ENCODE peak calls at places on chromosome 22, in five cellular contexts. One of them, this sample, is unnamed.
A peak's percentile ranks its signal among the peaks of the same experiment; 100 is the strongest.

GRCh38 chr22:44846726-44847275 is 94.4 kb downstream of the ARHGAP8 start:
- DNase-seq in fibroblast of lung: no peak
- DNase-seq in astrocyte: no peak
- DNase-seq in endothelial cell of umbilical vein: no peak
- DNase-seq in HCT116: no peak
- DNase-seq in this sample: no peak

GRCh38 chr22:40567626-40568328 is 68.7 kb downstream of the MRTFA start:
- DNase-seq in astrocyte: no peak
- DNase-seq in HCT116: no peak
- DNase-seq in fibroblast of lung: no peak
- DNase-seq in endothelial cell of umbilical vein: no peak
- DNase-seq in this sample: no peak

GRCh38 chr22:39931271-39931670 is 28.9 kb upstream of the TMA7B start:
- DNase-seq in HCT116: no peak
- DNase-seq in fibroblast of lung: no peak
- DNase-seq in endothelial cell of umbilical vein: no peak
- DNase-seq in astrocyte: no peak
- DNase-seq in this sample: no peak

GRCh38 chr22:17272511-17272991 is 53.3 kb upstream of the ADA2 start:
- DNase-seq in HCT116: no peak
- DNase-seq in fibroblast of lung: no peak
- DNase-seq in astrocyte: no peak
- DNase-seq in endothelial cell of umbilical vein: no peak
- DNase-seq in this sample: no peak

GRCh38 chr22:41181349-41182241 is 23.5 kb upstream of the L3MBTL2 start:
- DNase-seq in HCT116: no peak
- DNase-seq in fibroblast of lung: peak; percentile 82
- DNase-seq in endothelial cell of umbilical vein: peak; percentile 87
- DNase-seq in astrocyte: peak; percentile 78
- DNase-seq in this sample: no peak

GRCh38 chr22:34236527-34236926 is 316.3 kb upstream of the LARGE1 start:
- DNase-seq in fibroblast of lung: no peak
- DNase-seq in HCT116: no peak
- DNase-seq in endothelial cell of umbilical vein: no peak
- DNase-seq in astrocyte: no peak
- DNase-seq in this sample: no peak

GRCh38 chr22:19107730-19108074 is 14.5 kb downstream of the DGCR2 start:
- DNase-seq in astrocyte: no peak
- DNase-seq in HCT116: no peak
- DNase-seq in fibroblast of lung: no peak
- DNase-seq in endothelial cell of umbilical vein: no peak
- DNase-seq in this sample: no peak

GRCh38 chr22:40511604-40512003 is 124.9 kb downstream of the MRTFA start:
- DNase-seq in endothelial cell of umbilical vein: no peak
- DNase-seq in fibroblast of lung: no peak
- DNase-seq in astrocyte: no peak
- DNase-seq in HCT116: no peak
- DNase-seq in this sample: no peak

GRCh38 chr22:28656156-28656555 is 23.5 kb downstream of the TTC28 start:
- DNase-seq in fibroblast of lung: no peak
- DNase-seq in HCT116: no peak
- DNase-seq in endothelial cell of umbilical vein: peak; percentile 21
- DNase-seq in astrocyte: no peak
- DNase-seq in this sample: no peak

GRCh38 chr22:43922123-43922522 is 1.5 kb upstream of the PNPLA3 start:
- DNase-seq in astrocyte: no peak
- DNase-seq in endothelial cell of umbilical vein: no peak
- DNase-seq in HCT116: no peak
- DNase-seq in fibroblast of lung: no peak
- DNase-seq in this sample: no peak

GRCh38 chr22:32326647-32327046 is 31.0 kb upstream of the RFPL3 start:
- DNase-seq in endothelial cell of umbilical vein: no peak
- DNase-seq in fibroblast of lung: no peak
- DNase-seq in astrocyte: no peak
- DNase-seq in HCT116: no peak
- DNase-seq in this sample: no peak

GRCh38 chr22:50705219-50705691 is 32.6 kb downstream of the SHANK3 start:
- DNase-seq in fibroblast of lung: peak; percentile 83
- DNase-seq in astrocyte: peak; percentile 74
- DNase-seq in HCT116: no peak
- DNase-seq in endothelial cell of umbilical vein: peak; percentile 52
- DNase-seq in this sample: peak; percentile 89

GRCh38 chr22:36331912-36332622 is 55.7 kb downstream of the MYH9 start:
- DNase-seq in fibroblast of lung: peak; percentile 60
- DNase-seq in HCT116: no peak
- DNase-seq in endothelial cell of umbilical vein: peak; percentile 70
- DNase-seq in astrocyte: no peak
- DNase-seq in this sample: peak; percentile 72

GRCh38 chr22:30882974-30883533 is 85.5 kb downstream of the MORC2 start:
- DNase-seq in endothelial cell of umbilical vein: no peak
- DNase-seq in fibroblast of lung: no peak
- DNase-seq in astrocyte: no peak
- DNase-seq in HCT116: no peak
- DNase-seq in this sample: no peak

GRCh38 chr22:30884211-30885000 is 84.2 kb downstream of the MORC2 start:
- DNase-seq in astrocyte: no peak
- DNase-seq in fibroblast of lung: no peak
- DNase-seq in HCT116: no peak
- DNase-seq in endothelial cell of umbilical vein: no peak
- DNase-seq in this sample: no peak

GRCh38 chr22:30883586-30884145 is 84.9 kb downstream of the MORC2 start:
- DNase-seq in fibroblast of lung: no peak
- DNase-seq in endothelial cell of umbilical vein: no peak
- DNase-seq in HCT116: no peak
- DNase-seq in astrocyte: no peak
- DNase-seq in this sample: no peak

GRCh38 chr22:30885591-30885990 is 83.0 kb downstream of the MORC2 start:
- DNase-seq in endothelial cell of umbilical vein: no peak
- DNase-seq in fibroblast of lung: no peak
- DNase-seq in HCT116: no peak
- DNase-seq in astrocyte: no peak
- DNase-seq in this sample: no peak

DNA sequence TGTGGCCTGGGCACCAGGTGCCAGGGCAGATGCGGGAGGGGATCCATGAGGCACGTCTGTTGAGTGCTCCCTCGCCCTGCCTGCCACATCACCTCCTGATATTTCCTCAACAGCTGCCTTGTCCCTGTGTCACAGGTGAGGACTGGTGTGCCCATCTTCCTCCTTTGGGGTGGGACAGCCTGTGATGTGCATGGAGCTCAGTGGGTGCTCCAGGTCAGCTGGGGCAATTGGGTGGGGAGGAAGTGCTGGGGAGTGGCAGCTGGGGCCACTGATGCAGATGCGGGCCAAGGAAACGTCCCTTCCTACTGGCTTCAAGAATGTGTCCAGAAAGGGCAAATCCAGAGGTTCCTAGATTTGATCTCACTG is 83.6 kb downstream of the MORC2 start:
- DNase-seq in astrocyte: no peak
- DNase-seq in HCT116: no peak
- DNase-seq in endothelial cell of umbilical vein: no peak
- DNase-seq in fibroblast of lung: no peak
- DNase-seq in this sample: no peak
- H3K4me3 ChIP-seq in astrocyte: no peak overlapping the region
- H3K4me3 ChIP-seq in HCT116: no peak overlapping the region
- H3K4me3 ChIP-seq in endothelial cell of umbilical vein: no peak overlapping the region
- H3K4me3 ChIP-seq in fibroblast of lung: no peak overlapping the region
- H3K4me3 ChIP-seq in this sample: no peak overlapping the region

GRCh38 chr22:37932821-37933578 is 20.4 kb downstream of the C22orf23 start:
- DNase-seq in astrocyte: no peak
- DNase-seq in fibroblast of lung: no peak
- DNase-seq in endothelial cell of umbilical vein: no peak
- DNase-seq in HCT116: no peak
- DNase-seq in this sample: no peak
- H3K4me1 ChIP-seq in astrocyte: peaks cover 20% of the 10 kb centered on the region
- H3K4me1 ChIP-seq in fibroblast of lung: peaks cover 24% of the 10 kb centered on the region
- H3K4me1 ChIP-seq in endothelial cell of umbilical vein: peaks cover 29% of the 10 kb centered on the region
- H3K4me1 ChIP-seq in HCT116: peaks cover 13% of the 10 kb centered on the region
- H3K4me1 ChIP-seq in this sample: peaks cover 7% of the 10 kb centered on the region

GRCh38 chr22:45969801-45970464 is 7.0 kb downstream of the WNT7B start:
- DNase-seq in fibroblast of lung: peak; percentile 25
- DNase-seq in endothelial cell of umbilical vein: no peak
- DNase-seq in HCT116: no peak
- DNase-seq in astrocyte: peak; percentile 11
- DNase-seq in this sample: no peak

GRCh38 chr22:45972091-45972867 is 4.7 kb downstream of the WNT7B start:
- DNase-seq in fibroblast of lung: peak; percentile 58
- DNase-seq in HCT116: no peak
- DNase-seq in endothelial cell of umbilical vein: no peak
- DNase-seq in astrocyte: peak; percentile 32
- DNase-seq in this sample: no peak

GRCh38 chr22:45972868-45973212 is 4.1 kb downstream of the WNT7B start:
- DNase-seq in fibroblast of lung: no peak
- DNase-seq in endothelial cell of umbilical vein: no peak
- DNase-seq in HCT116: no peak
- DNase-seq in astrocyte: no peak
- DNase-seq in this sample: no peak

GRCh38 chr22:45970709-45971388 is 6.1 kb downstream of the WNT7B start:
- DNase-seq in astrocyte: peak; percentile 53
- DNase-seq in endothelial cell of umbilical vein: no peak
- DNase-seq in HCT116: no peak
- DNase-seq in fibroblast of lung: peak; percentile 72
- DNase-seq in this sample: no peak

GRCh38 chr22:45971389-45972028 is 5.5 kb downstream of the WNT7B start:
- DNase-seq in fibroblast of lung: peak; percentile 14
- DNase-seq in astrocyte: peak; percentile 23
- DNase-seq in endothelial cell of umbilical vein: no peak
- DNase-seq in HCT116: no peak
- DNase-seq in this sample: no peak
- TF ChIP-seq EZH2 in fibroblast of lung: peak; percentile 99
- TF ChIP-seq EZH2 in astrocyte: no peak
- TF ChIP-seq EZH2 in endothelial cell of umbilical vein: peak; percentile 92
- TF ChIP-seq EZH2 in HCT116: no peak
- TF ChIP-seq EZH2 in this sample: peak; percentile 90

DNA sequence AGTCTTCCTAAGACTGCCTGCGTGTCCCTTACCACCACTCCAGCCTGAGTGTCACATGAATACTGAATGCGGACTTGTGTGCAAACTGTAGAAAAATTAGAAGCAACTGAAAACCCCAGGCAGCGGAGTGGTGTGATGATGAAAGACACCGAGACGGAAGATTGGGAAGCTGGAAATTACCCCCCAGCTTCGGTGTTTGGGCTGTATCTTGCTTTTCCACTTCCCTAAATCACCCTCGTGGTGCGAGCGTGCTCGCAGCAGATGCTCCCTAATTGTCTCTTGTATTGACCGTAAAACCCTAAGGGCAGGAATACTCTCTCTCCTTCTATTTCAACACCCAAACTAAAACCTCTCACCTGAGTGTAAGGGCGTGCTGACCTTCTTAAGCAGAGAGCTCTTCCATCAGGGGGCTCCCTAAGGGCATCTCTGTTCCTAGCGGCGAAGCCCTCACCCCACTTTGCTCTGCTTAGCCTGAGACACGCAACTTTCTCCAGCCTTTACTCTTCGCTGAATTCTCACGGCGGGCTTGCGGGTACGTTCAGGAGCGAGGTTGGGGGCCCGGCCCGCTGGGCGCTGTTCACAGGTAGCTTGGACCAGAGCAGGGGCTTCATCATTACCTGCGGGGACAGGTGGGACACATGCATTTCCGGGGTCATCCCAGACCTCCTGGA is 62.4 kb downstream of the CRYBB2 start:
- DNase-seq in fibroblast of lung: no peak
- DNase-seq in astrocyte: no peak
- DNase-seq in HCT116: no peak
- DNase-seq in endothelial cell of umbilical vein: no peak
- DNase-seq in this sample: no peak
- H3K4me3 ChIP-seq in fibroblast of lung: no peak overlapping the region
- H3K4me3 ChIP-seq in astrocyte: no peak overlapping the region
- H3K4me3 ChIP-seq in HCT116: no peak overlapping the region
- H3K4me3 ChIP-seq in endothelial cell of umbilical vein: no peak overlapping the region
- H3K4me3 ChIP-seq in this sample: no peak overlapping the region

GRCh38 chr22:42704896-42705295 is 15.8 kb downstream of the A4GALT start:
- DNase-seq in astrocyte: no peak
- DNase-seq in fibroblast of lung: no peak
- DNase-seq in HCT116: no peak
- DNase-seq in endothelial cell of umbilical vein: no peak
- DNase-seq in this sample: no peak

GRCh38 chr22:42700355-42700754 is 20.3 kb downstream of the A4GALT start:
- DNase-seq in astrocyte: no peak
- DNase-seq in HCT116: no peak
- DNase-seq in fibroblast of lung: no peak
- DNase-seq in endothelial cell of umbilical vein: no peak
- DNase-seq in this sample: no peak

GRCh38 chr22:42700901-42701300 is 19.8 kb downstream of the A4GALT start:
- DNase-seq in HCT116: no peak
- DNase-seq in endothelial cell of umbilical vein: no peak
- DNase-seq in astrocyte: no peak
- DNase-seq in fibroblast of lung: no peak
- DNase-seq in this sample: no peak

GRCh38 chr22:42701694-42702093 is 19.0 kb downstream of the A4GALT start:
- DNase-seq in astrocyte: no peak
- DNase-seq in fibroblast of lung: no peak
- DNase-seq in HCT116: no peak
- DNase-seq in endothelial cell of umbilical vein: no peak
- DNase-seq in this sample: no peak

DNA sequence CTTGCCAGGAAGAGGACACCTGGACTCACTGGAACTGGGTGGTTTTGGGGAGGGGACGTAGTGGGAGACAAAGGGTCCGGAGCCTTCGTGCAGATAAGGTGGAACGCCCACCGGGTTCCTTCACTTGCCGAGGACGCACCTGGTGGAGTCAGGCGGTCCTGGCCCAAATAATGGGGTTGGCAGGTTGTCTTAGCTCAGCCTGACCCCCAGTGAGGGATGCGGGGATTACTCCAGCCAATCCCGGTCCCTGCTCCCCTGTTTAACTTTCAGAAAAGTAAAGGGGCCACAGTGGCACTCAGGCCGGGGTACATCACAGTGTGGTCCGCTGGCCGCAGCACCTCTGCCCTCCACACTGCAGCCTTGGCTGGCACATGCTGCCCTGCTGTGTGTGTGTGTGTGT is 18.0 kb downstream of the A4GALT start:
- DNase-seq in astrocyte: no peak
- DNase-seq in endothelial cell of umbilical vein: no peak
- DNase-seq in HCT116: no peak
- DNase-seq in fibroblast of lung: no peak
- DNase-seq in this sample: no peak
- H3K4me1 ChIP-seq in astrocyte: peaks cover 6% of the 10 kb centered on the region
- H3K4me1 ChIP-seq in endothelial cell of umbilical vein: no peaks in the 10 kb centered on the region
- H3K4me1 ChIP-seq in HCT116: peaks cover 19% of the 10 kb centered on the region
- H3K4me1 ChIP-seq in fibroblast of lung: peaks cover 4% of the 10 kb centered on the region
- H3K4me1 ChIP-seq in this sample: peaks cover 23% of the 10 kb centered on the region

This sample was measured in A673.